ENCODE peak calls at places on chromosomes 16 and 17, in six cellular contexts. One of them, this sample, is unnamed.

GRCh38 chr16:69691980-69692911 is 34.1 kb downstream of the NQO1 start:
- DNase-seq in pons: peak
- DNase-seq in RWPE1: no peak
- DNase-seq in T-cell: no peak
- DNase-seq in left colon: no peak
- DNase-seq in body of pancreas: no peak
- DNase-seq in this sample: no peak

GRCh38 chr17:11880714-11881113 is 116.6 kb downstream of the ZNF18 start:
- DNase-seq in pons: peak
- DNase-seq in RWPE1: peak
- DNase-seq in T-cell: no peak
- DNase-seq in left colon: peak
- DNase-seq in body of pancreas: no peak
- DNase-seq in this sample: peak

GRCh38 chr16:77470851-77471250 is 36.0 kb upstream of the ADAMTS18 start:
- DNase-seq in RWPE1: no peak
- DNase-seq in T-cell: no peak
- DNase-seq in body of pancreas: no peak
- DNase-seq in left colon: no peak
- DNase-seq in pons: no peak
- DNase-seq in this sample: no peak

GRCh38 chr17:50719144-50719923 is at the start of gene LUC7L3:
- DNase-seq in body of pancreas: peak
- DNase-seq in pons: peak
- DNase-seq in RWPE1: peak
- DNase-seq in T-cell: peak
- DNase-seq in left colon: peak
- DNase-seq in this sample: peak

GRCh38 chr16:56950881-56951771 is 10.6 kb upstream of the CETP start:
- DNase-seq in body of pancreas: peak
- DNase-seq in left colon: peak
- DNase-seq in T-cell: peak
- DNase-seq in RWPE1: no peak
- DNase-seq in pons: peak
- DNase-seq in this sample: no peak

GRCh38 chr17:63405741-63406261 is 40.3 kb downstream of the CYB561 start:
- DNase-seq in left colon: no peak
- DNase-seq in RWPE1: peak
- DNase-seq in T-cell: no peak
- DNase-seq in body of pancreas: peak
- DNase-seq in pons: peak
- DNase-seq in this sample: peak

GRCh38 chr16:27720731-27721547 is 171.0 kb downstream of the KATNIP start:
- DNase-seq in left colon: no peak
- DNase-seq in RWPE1: no peak
- DNase-seq in body of pancreas: no peak
- DNase-seq in pons: peak
- DNase-seq in T-cell: no peak
- DNase-seq in this sample: peak

GRCh38 chr16:66324785-66325184 is 41.7 kb upstream of the CDH5 start:
- DNase-seq in left colon: no peak
- DNase-seq in RWPE1: peak
- DNase-seq in T-cell: no peak
- DNase-seq in pons: peak
- DNase-seq in body of pancreas: no peak
- DNase-seq in this sample: peak

GRCh38 chr17:56557682-56558081 is 35.8 kb upstream of the NOG start:
- DNase-seq in body of pancreas: no peak
- DNase-seq in T-cell: no peak
- DNase-seq in RWPE1: no peak
- DNase-seq in pons: no peak
- DNase-seq in left colon: no peak
- DNase-seq in this sample: no peak

GRCh38 chr16:7350801-7351200 is 18.2 kb downstream of the RBFOX1 start:
- DNase-seq in left colon: no peak
- DNase-seq in pons: no peak
- DNase-seq in T-cell: no peak
- DNase-seq in RWPE1: no peak
- DNase-seq in body of pancreas: no peak
- DNase-seq in this sample: no peak

GRCh38 chr17:28760561-28760960 is 16.8 kb downstream of the TRAF4 start:
- DNase-seq in RWPE1: no peak
- DNase-seq in body of pancreas: no peak
- DNase-seq in pons: peak
- DNase-seq in T-cell: no peak
- DNase-seq in left colon: no peak
- DNase-seq in this sample: no peak

GRCh38 chr16:89317101-89317671 is 99.7 kb downstream of the ZNF778 start:
- DNase-seq in pons: no peak
- DNase-seq in T-cell: no peak
- DNase-seq in RWPE1: no peak
- DNase-seq in body of pancreas: no peak
- DNase-seq in left colon: peak
- DNase-seq in this sample: no peak

GRCh38 chr16:7377231-7377630 is 44.6 kb downstream of the RBFOX1 start:
- DNase-seq in left colon: no peak
- DNase-seq in body of pancreas: no peak
- DNase-seq in pons: no peak
- DNase-seq in T-cell: no peak
- DNase-seq in RWPE1: no peak
- DNase-seq in this sample: no peak

GRCh38 chr17:79740413-79740812 is 9.7 kb downstream of the ENPP7 start:
- DNase-seq in pons: no peak
- DNase-seq in T-cell: no peak
- DNase-seq in body of pancreas: peak
- DNase-seq in RWPE1: no peak
- DNase-seq in left colon: no peak
- DNase-seq in this sample: no peak

GRCh38 chr16:87809150-87809902 is 43.5 kb upstream of the KLHDC4 start:
- DNase-seq in RWPE1: no peak
- DNase-seq in T-cell: no peak
- DNase-seq in body of pancreas: no peak
- DNase-seq in pons: no peak
- DNase-seq in left colon: no peak
- DNase-seq in this sample: no peak

GRCh38 chr17:50051606-50052005 is 4.3 kb upstream of the ITGA3 start:
- DNase-seq in left colon: no peak
- DNase-seq in body of pancreas: no peak
- DNase-seq in RWPE1: no peak
- DNase-seq in T-cell: no peak
- DNase-seq in pons: no peak
- DNase-seq in this sample: no peak

GRCh38 chr16:4138735-4139134 is 22.5 kb upstream of the ADCY9 start:
- DNase-seq in T-cell: no peak
- DNase-seq in body of pancreas: no peak
- DNase-seq in left colon: no peak
- DNase-seq in RWPE1: no peak
- DNase-seq in pons: no peak
- DNase-seq in this sample: no peak